ENCODE peak calls at places on chromosomes 16 and 17, in four cellular contexts. S is nucleus accumbens, X is GDM1, I is cardiac muscle cell. Q is an unnamed sample.

GRCh38 chr16:88597856-88598491 is 27.8 kb downstream of the ZC3H18 start:
- DNase-seq in X (no peak), I (no peak), S (no peak), Q (no peak)

GRCh38 chr16:87582221-87582965 is 19.9 kb upstream of the JPH3 start:
- DNase-seq in I (peak; percentile 91), S (no peak), X (no peak), Q (no peak)

GRCh38 chr17:61571624-61572023 is 19.4 kb downstream of the NACA2 start:
- DNase-seq in X (no peak), S (no peak), I (no peak), Q (no peak)

GRCh38 chr16:70746708-70747424 is 54.1 kb downstream of the VAC14 start:
- DNase-seq in S (no peak), I (peak; percentile 91), X (no peak), Q (no peak)

GRCh38 chr17:59357219-59357699 is 25.8 kb downstream of the YPEL2 start:
- DNase-seq in I (peak; percentile 40), S (no peak), X (no peak), Q (no peak)

GRCh38 chr16:73669535-73670274 is 621.8 kb upstream of the ZFHX3 start:
- DNase-seq in S (no peak), X (no peak), I (no peak), Q (no peak)

GRCh38 chr17:927611-928461 is 51.7 kb downstream of the NXN start:
- DNase-seq in S (no peak), I (peak; percentile 94), X (no peak), Q (no peak)

GRCh38 chr16:1668612-1669319 is 9.3 kb upstream of the JPT2 start:
- DNase-seq in S (no peak), I (no peak), X (no peak), Q (no peak)

GRCh38 chr16:65598626-65599025 is 476.8 kb upstream of the CDH11 start:
- DNase-seq in S (no peak), I (peak; percentile 23), X (no peak), Q (no peak)

GRCh38 chr17:59418732-59419166 is 87.3 kb downstream of the YPEL2 start:
- DNase-seq in X (no peak), I (no peak), S (no peak), Q (no peak)

GRCh38 chr17:79529661-79530081 is 81.2 kb downstream of the RBFOX3 start:
- DNase-seq in X (no peak), I (no peak), S (no peak), Q (no peak)

GRCh38 chr16:56551796-56552738 is 12.8 kb upstream of the MT4 start:
- DNase-seq in I (no peak), X (no peak), S (peak; percentile 51), Q (no peak)

GRCh38 chr17:81840826-81841778 is 6.3 kb upstream of the PPP1R27 start:
- DNase-seq in S (no peak), I (no peak), X (no peak), Q (no peak)

GRCh38 chr17:28357061-28357900 is at the start of gene POLDIP2:
- DNase-seq in S (peak; percentile 94), I (peak; percentile 96), X (peak; percentile 91), Q (peak; percentile 96)

GRCh38 chr17:80265205-80266068 is 4.8 kb downstream of the RNF213 start:
- DNase-seq in I (no peak), S (no peak), X (no peak), Q (no peak)

GRCh38 chr17:48215583-48216139 is 108.1 kb downstream of the SNX11 start:
- DNase-seq in I (peak; percentile 63), X (peak; percentile 5), S (no peak), Q (no peak)

GRCh38 chr17:32518856-32519768 is 32.3 kb downstream of the CDK5R1 start:
- DNase-seq in S (peak; percentile 49), X (no peak), I (peak; percentile 30), Q (peak; percentile 49)

GRCh38 chr16:57619606-57620315 is 8.7 kb upstream of the ADGRG1 start:
- DNase-seq in X (no peak), I (no peak), S (no peak), Q (no peak)

GRCh38 chr16:84786605-84787302 is 33.0 kb upstream of the CRISPLD2 start:
- DNase-seq in X (no peak), I (no peak), S (no peak), Q (no peak)

GRCh38 chr17:3964203-3965122 is at the start of gene ATP2A3:
- DNase-seq in X (peak; percentile 55), S (no peak), I (no peak), Q (no peak)

GRCh38 chr16:81497690-81498089 is 53.1 kb downstream of the CMIP start:
- DNase-seq in X (no peak), I (no peak), S (no peak), Q (no peak)

GRCh38 chr16:27389272-27389961 is 12.6 kb upstream of the IL21R start:
- DNase-seq in I (no peak), X (no peak), S (no peak), Q (no peak)

GRCh38 chr17:15240617-15241016 is 24.5 kb downstream of the PMP22 start:
- DNase-seq in X (no peak), I (no peak), S (no peak), Q (no peak)

GRCh38 chr16:85910854-85911247 is 11.9 kb downstream of the IRF8 start:
- DNase-seq in I (no peak), S (no peak), X (no peak), Q (no peak)

GRCh38 chr17:14331200-14331981 is 30.5 kb downstream of the HS3ST3B1 start:
- DNase-seq in S (no peak), I (no peak), X (no peak), Q (no peak)

GRCh38 chr17:35243459-35244204 is 760 bp downstream of the SLFN5 start:
- DNase-seq in I (peak; percentile 63), S (no peak), X (peak; percentile 2), Q (no peak)